ENCODE peak calls at places on chromosomes 12 and 14, in six cellular contexts. Z is endothelial cell of umbilical vein, S is A549, R is testis, G is fibroblast of lung, E is Karpas-422. L is an unnamed sample.

GRCh38 chr14:89349196-89350008 is 67.6 kb downstream of the FOXN3 start:
- DNase-seq in G (peak; percentile 32), S (peak; percentile 35), E (no peak), R (no peak), Z (no peak), L (peak; percentile 56)

GRCh38 chr12:5294274-5294673 is 137.6 kb upstream of the NTF3 start:
- DNase-seq in E (no peak), G (no peak), Z (no peak), S (no peak), R (no peak), L (no peak)

GRCh38 chr12:12806784-12807516 is 6.2 kb upstream of the DDX47 start:
- DNase-seq in E (no peak), S (no peak), G (no peak), R (no peak), Z (peak; percentile 24), L (no peak)

GRCh38 chr12:132282031-132282949 is 47.1 kb downstream of the GALNT9 start:
- DNase-seq in S (no peak), Z (no peak), R (no peak), G (no peak), E (no peak), L (no peak)

GRCh38 chr12:65524666-65525065 is 246.2 kb downstream of the MSRB3 start:
- DNase-seq in S (no peak), E (no peak), G (peak; percentile 72), R (no peak), Z (peak; percentile 14), L (no peak)

GRCh38 chr12:108729612-108730336 is 1.5 kb downstream of the CORO1C start:
- DNase-seq in G (peak; percentile 62), Z (peak; percentile 70), E (no peak), R (no peak), S (no peak), L (no peak)

GRCh38 chr14:58731465-58732330 is 93.9 kb downstream of the DACT1 start:
- DNase-seq in Z (peak; percentile 76), S (peak; percentile 69), E (no peak), R (no peak), G (peak; percentile 99), L (no peak)

GRCh38 chr12:14843425-14843887 is at the start of gene ART4:
- DNase-seq in Z (peak; percentile 96), E (no peak), R (no peak), S (no peak), G (no peak), L (no peak)

GRCh38 chr12:1217191-1217949 is 226.3 kb downstream of the ERC1 start:
- DNase-seq in E (no peak), Z (peak; percentile 89), G (peak; percentile 82), R (no peak), S (peak; percentile 31), L (no peak)

GRCh38 chr12:131482199-131482598 is 228.7 kb upstream of the SFSWAP start:
- DNase-seq in E (no peak), R (no peak), S (no peak), Z (no peak), G (no peak), L (no peak)

GRCh38 chr14:64279719-64280668 is 14.2 kb downstream of the ESR2 start:
- DNase-seq in G (no peak), R (no peak), S (peak; percentile 17), E (no peak), Z (peak; percentile 92), L (no peak)

GRCh38 chr12:52082988-52083637 is 3.6 kb downstream of the SMIM41 start:
- DNase-seq in R (peak; percentile 55), E (peak; percentile 84), G (peak; percentile 73), S (peak; percentile 57), Z (peak; percentile 64), L (no peak)

GRCh38 chr14:89184952-89185351 is 232.1 kb downstream of the FOXN3 start:
- DNase-seq in S (no peak), Z (no peak), G (no peak), R (no peak), E (no peak), L (no peak)

GRCh38 chr12:52836042-52836466 is 1.9 kb upstream of the KRT79 start:
- DNase-seq in R (no peak), E (no peak), G (no peak), S (no peak), Z (peak; percentile 40), L (no peak)

GRCh38 chr12:94458882-94459772 is 540 bp downstream of the CEP83 start:
- DNase-seq in E (peak; percentile 76), S (peak; percentile 13), R (no peak), Z (no peak), G (peak; percentile 54), L (no peak)

GRCh38 chr12:112199136-112199535 is 73.8 kb downstream of the TRAFD1 start:
- DNase-seq in E (no peak), G (no peak), R (no peak), S (no peak), Z (no peak), L (no peak)

GRCh38 chr12:31521972-31522371 is 69.0 kb downstream of the DENND5B start:
- DNase-seq in G (peak; percentile 42), E (no peak), Z (no peak), S (peak; percentile 56), R (no peak), L (no peak)
- H3K4me1 ChIP-seq in G (peaks cover 19% of the 10 kb centered on the region), E (peaks cover 58% of the 10 kb centered on the region), Z (peaks cover 41% of the 10 kb centered on the region), S (peaks cover 96% of the 10 kb centered on the region), R (peaks cover 17% of the 10 kb centered on the region), L (peaks cover 12% of the 10 kb centered on the region)

DNA sequence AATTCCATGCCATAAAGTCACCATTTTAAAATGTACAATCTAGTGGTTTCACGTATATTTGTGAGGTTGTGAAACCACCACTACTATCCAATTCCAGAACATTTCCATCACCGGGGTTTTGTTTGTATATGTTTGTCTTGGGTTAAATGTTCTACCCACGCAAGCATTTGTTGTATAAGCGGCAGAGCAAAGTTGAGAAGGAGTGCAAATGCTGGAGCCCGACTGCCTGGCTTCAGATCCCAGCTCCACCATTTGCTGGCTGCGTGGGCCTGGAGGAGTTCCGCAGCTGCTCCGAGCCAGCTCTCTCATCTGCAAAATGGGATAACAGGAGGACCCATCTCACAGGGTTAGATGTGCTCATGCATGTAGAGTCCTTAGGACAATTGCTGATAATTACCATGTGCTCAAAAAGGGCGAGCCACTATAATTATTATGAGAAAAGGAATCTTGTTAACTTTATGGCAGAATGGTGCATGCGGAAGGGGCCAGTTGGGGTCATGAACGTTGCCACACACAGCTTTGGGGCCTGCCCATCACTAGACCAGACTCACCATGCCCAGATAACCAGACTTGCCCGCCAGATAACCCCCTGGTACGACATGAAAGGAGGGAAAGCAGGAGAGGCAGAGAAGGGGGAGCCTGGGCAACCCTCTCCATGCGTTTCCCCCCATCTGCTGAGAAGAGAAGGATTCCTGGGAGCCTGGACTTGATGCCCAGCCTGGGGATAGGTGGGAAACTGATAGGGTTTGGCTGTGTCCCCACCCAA is 6.4 kb downstream of the ACTN1 start:
- DNase-seq in Z (no peak), S (no peak), E (no peak), G (peak; percentile 94), R (no peak), L (no peak)
- H3K4me1 ChIP-seq in Z (peaks cover 69% of the 10 kb centered on the region), S (peaks cover 94% of the 10 kb centered on the region), E (no peaks in the 10 kb centered on the region), G (peaks cover 55% of the 10 kb centered on the region), R (peaks cover 43% of the 10 kb centered on the region), L (peaks cover 15% of the 10 kb centered on the region)

DNA sequence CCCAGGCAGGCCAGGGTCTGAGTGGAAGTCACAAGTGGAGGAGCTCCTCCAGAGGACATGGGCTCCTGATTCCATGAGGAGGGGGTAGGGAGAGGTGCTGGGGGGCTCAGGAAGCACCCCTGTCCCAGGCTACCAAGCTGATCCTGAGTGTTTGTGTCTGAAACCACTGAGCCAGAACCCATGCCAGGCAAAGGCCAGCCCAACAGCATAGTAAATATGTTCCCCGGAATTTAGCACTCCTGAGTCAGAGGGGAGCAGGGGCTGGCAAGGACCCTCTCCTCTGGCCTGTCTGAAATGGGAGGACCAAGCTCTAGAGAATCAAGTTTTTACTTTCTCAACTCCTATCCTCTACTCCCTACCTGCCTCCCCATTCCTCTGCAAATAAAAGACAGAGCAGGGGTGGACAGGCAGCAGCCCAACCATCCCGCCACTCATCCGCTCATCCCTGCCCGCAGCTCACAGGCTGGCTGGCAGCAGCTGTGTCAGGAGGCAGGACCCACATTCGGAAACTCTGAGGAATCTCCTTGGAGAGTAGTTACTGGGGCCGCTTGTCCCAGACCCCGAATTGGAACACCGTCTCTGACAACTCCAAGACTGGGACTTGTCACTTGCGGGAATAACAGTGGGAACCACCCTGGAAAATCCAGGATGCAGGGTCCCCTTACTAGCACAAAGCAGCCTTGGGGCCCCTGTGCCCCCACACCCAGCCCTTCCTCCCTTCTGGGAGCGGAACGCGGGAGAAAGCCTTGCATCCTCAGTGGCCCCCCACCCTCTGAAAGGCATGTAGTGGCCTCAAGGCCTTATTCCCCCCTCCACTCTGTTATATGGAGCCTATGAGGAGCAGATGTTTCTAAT is 102.5 kb downstream of the ZFP36L1 start:
- DNase-seq in G (no peak), Z (no peak), E (no peak), R (no peak), S (no peak), L (no peak)
- H3K4me1 ChIP-seq in G (peaks cover 47% of the 10 kb centered on the region), Z (peaks cover 17% of the 10 kb centered on the region), E (peaks cover 50% of the 10 kb centered on the region), R (peaks cover 15% of the 10 kb centered on the region), S (peaks cover 56% of the 10 kb centered on the region), L (peaks cover 9% of the 10 kb centered on the region)

GRCh38 chr14:92632546-92633273 is 115.7 kb downstream of the LGMN start:
- DNase-seq in E (no peak), Z (no peak), G (no peak), S (no peak), R (no peak), L (no peak)
- H3K4me1 ChIP-seq in E (peaks cover 10% of the 10 kb centered on the region), Z (no peaks in the 10 kb centered on the region), G (peaks cover 4% of the 10 kb centered on the region), S (peaks cover 22% of the 10 kb centered on the region), R (no peaks in the 10 kb centered on the region), L (peaks cover 3% of the 10 kb centered on the region)

GRCh38 chr12:46259071-46259470 is 9.8 kb downstream of the SLC38A1 start:
- DNase-seq in G (no peak), S (no peak), R (no peak), E (no peak), Z (no peak), L (no peak)

GRCh38 chr12:46260153-46260912 is 8.5 kb downstream of the SLC38A1 start:
- DNase-seq in R (no peak), S (no peak), G (peak; percentile 54), Z (peak; percentile 9), E (no peak), L (no peak)

GRCh38 chr12:46261658-46262057 is 7.2 kb downstream of the SLC38A1 start:
- DNase-seq in S (no peak), R (no peak), E (no peak), G (no peak), Z (no peak), L (no peak)

GRCh38 chr12:46259713-46260112 is 9.1 kb downstream of the SLC38A1 start:
- DNase-seq in E (no peak), R (no peak), S (no peak), Z (no peak), G (no peak), L (no peak)

GRCh38 chr12:46260913-46261476 is 7.8 kb downstream of the SLC38A1 start:
- DNase-seq in E (no peak), Z (no peak), R (no peak), G (no peak), S (no peak), L (no peak)
- H3K4me1 ChIP-seq in E (peaks cover 40% of the 10 kb centered on the region), Z (peaks cover 9% of the 10 kb centered on the region), R (no peaks in the 10 kb centered on the region), G (peaks cover 6% of the 10 kb centered on the region), S (peaks cover 74% of the 10 kb centered on the region), L (peaks cover 12% of the 10 kb centered on the region)

GRCh38 chr12:18749381-18749957 is 11.6 kb downstream of the CAPZA3 start:
- DNase-seq in R (no peak), G (no peak), S (no peak), E (no peak), Z (no peak), L (no peak)
- H3K4me1 ChIP-seq in R (peaks cover 11% of the 10 kb centered on the region), G (peaks cover 9% of the 10 kb centered on the region), S (no peaks in the 10 kb centered on the region), E (no peaks in the 10 kb centered on the region), Z (no peaks in the 10 kb centered on the region), L (peaks cover 12% of the 10 kb centered on the region)

L was measured in NT2/D1.